ENCODE peak calls at places on chromosomes 2 and 18, in four cellular contexts. One of them, this sample, is unnamed.

GRCh38 chr2:172021955-172022354 is 22.2 kb downstream of the METAP1D start:
- DNase-seq in SK-N-SH: no peak
- DNase-seq in K562: no peak
- DNase-seq in HepG2: no peak
- DNase-seq in this sample: no peak

GRCh38 chr2:121019756-121020155 is 265.2 kb downstream of the TFCP2L1 start:
- DNase-seq in SK-N-SH: no peak
- DNase-seq in K562: no peak
- DNase-seq in HepG2: no peak
- DNase-seq in this sample: no peak

GRCh38 chr18:44938396-44939036 is 257.8 kb downstream of the SETBP1 start:
- DNase-seq in SK-N-SH: peak
- DNase-seq in K562: no peak
- DNase-seq in HepG2: no peak
- DNase-seq in this sample: no peak

GRCh38 chr18:13565228-13565627 is 161.1 kb downstream of the FAM210A start:
- DNase-seq in SK-N-SH: no peak
- DNase-seq in K562: no peak
- DNase-seq in HepG2: no peak
- DNase-seq in this sample: no peak

GRCh38 chr2:166651080-166651675 is 157.1 kb upstream of the SCN7A start:
- DNase-seq in SK-N-SH: no peak
- DNase-seq in K562: no peak
- DNase-seq in HepG2: no peak
- DNase-seq in this sample: no peak

GRCh38 chr2:58054264-58054663 is 7.7 kb downstream of the VRK2 start:
- DNase-seq in SK-N-SH: no peak
- DNase-seq in K562: no peak
- DNase-seq in HepG2: no peak
- DNase-seq in this sample: no peak

GRCh38 chr2:235498556-235499305 is 4.9 kb downstream of the AGAP1 start:
- DNase-seq in SK-N-SH: peak
- DNase-seq in K562: no peak
- DNase-seq in HepG2: no peak
- DNase-seq in this sample: no peak

GRCh38 chr18:74294526-74294925 is 2.8 kb upstream of the CYB5A start:
- DNase-seq in SK-N-SH: no peak
- DNase-seq in K562: no peak
- DNase-seq in HepG2: no peak
- DNase-seq in this sample: no peak

GRCh38 chr18:59272971-59273935 is at the start of gene RAX:
- DNase-seq in SK-N-SH: peak
- DNase-seq in K562: peak
- DNase-seq in HepG2: no peak
- DNase-seq in this sample: no peak

GRCh38 chr2:84395819-84396218 is 63.3 kb downstream of the SUCLG1 start:
- DNase-seq in SK-N-SH: no peak
- DNase-seq in K562: no peak
- DNase-seq in HepG2: no peak
- DNase-seq in this sample: no peak

GRCh38 chr2:54669677-54670484 is 53.6 kb upstream of the EML6 start:
- DNase-seq in SK-N-SH: no peak
- DNase-seq in K562: no peak
- DNase-seq in HepG2: peak
- DNase-seq in this sample: no peak

GRCh38 chr2:24771905-24772586 is 21.1 kb downstream of the PTRHD1 start:
- DNase-seq in SK-N-SH: no peak
- DNase-seq in K562: no peak
- DNase-seq in HepG2: no peak
- DNase-seq in this sample: no peak

GRCh38 chr2:70608373-70608772 is 54.7 kb upstream of the TGFA start:
- DNase-seq in SK-N-SH: no peak
- DNase-seq in K562: no peak
- DNase-seq in HepG2: no peak
- DNase-seq in this sample: no peak

GRCh38 chr2:226758886-226759660 is 40.5 kb downstream of the IRS1 start:
- DNase-seq in SK-N-SH: no peak
- DNase-seq in K562: no peak
- DNase-seq in HepG2: no peak
- DNase-seq in this sample: peak

GRCh38 chr18:53534695-53535094 is 689.8 kb downstream of the MBD2 start:
- DNase-seq in SK-N-SH: no peak
- DNase-seq in K562: no peak
- DNase-seq in HepG2: no peak
- DNase-seq in this sample: no peak

GRCh38 chr2:102145939-102146338 is 3.4 kb downstream of the IL1R1 start:
- DNase-seq in SK-N-SH: no peak
- DNase-seq in K562: no peak
- DNase-seq in HepG2: no peak
- DNase-seq in this sample: no peak

GRCh38 chr2:240819404-240820013 is 510 bp downstream of the KIF1A start:
- DNase-seq in SK-N-SH: peak
- DNase-seq in K562: no peak
- DNase-seq in HepG2: no peak
- DNase-seq in this sample: no peak

GRCh38 chr18:68843467-68844089 is 45.7 kb downstream of the CCDC102B start:
- DNase-seq in SK-N-SH: no peak
- DNase-seq in K562: no peak
- DNase-seq in HepG2: no peak
- DNase-seq in this sample: no peak

GRCh38 chr18:51559198-51559901 is 361.9 kb upstream of the MEX3C start:
- DNase-seq in SK-N-SH: no peak
- DNase-seq in K562: no peak
- DNase-seq in HepG2: no peak
- DNase-seq in this sample: no peak

GRCh38 chr2:69755862-69756467 is 14.0 kb downstream of the ANXA4 start:
- DNase-seq in SK-N-SH: no peak
- DNase-seq in K562: no peak
- DNase-seq in HepG2: peak
- DNase-seq in this sample: peak

GRCh38 chr2:43438858-43439655 is 156.8 kb downstream of the THADA start:
- DNase-seq in SK-N-SH: no peak
- DNase-seq in K562: no peak
- DNase-seq in HepG2: no peak
- DNase-seq in this sample: no peak

GRCh38 chr2:13056259-13056843 is 339.6 kb downstream of the TRIB2 start:
- DNase-seq in SK-N-SH: peak
- DNase-seq in K562: no peak
- DNase-seq in HepG2: no peak
- DNase-seq in this sample: no peak

GRCh38 chr2:103401621-103402020 is 639.8 kb downstream of the TMEM182 start:
- DNase-seq in SK-N-SH: peak
- DNase-seq in K562: peak
- DNase-seq in HepG2: peak
- DNase-seq in this sample: no peak

GRCh38 chr2:130355181-130355577 is 677 bp upstream of the PTPN18 start:
- DNase-seq in SK-N-SH: no peak
- DNase-seq in K562: no peak
- DNase-seq in HepG2: no peak
- DNase-seq in this sample: no peak

GRCh38 chr18:33802955-33803354 is 224.9 kb downstream of the ASXL3 start:
- DNase-seq in SK-N-SH: no peak
- DNase-seq in K562: no peak
- DNase-seq in HepG2: no peak
- DNase-seq in this sample: no peak

GRCh38 chr2:138841459-138841858 is 61.3 kb upstream of the NXPH2 start:
- DNase-seq in SK-N-SH: no peak
- DNase-seq in K562: no peak
- DNase-seq in HepG2: no peak
- DNase-seq in this sample: no peak

GRCh38 chr2:44938287-44939073 is 3.0 kb upstream of the SIX3 start:
- DNase-seq in SK-N-SH: peak
- DNase-seq in K562: no peak
- DNase-seq in HepG2: peak
- DNase-seq in this sample: no peak

GRCh38 chr2:184543832-184544231 is 54.5 kb upstream of the ZNF804A start:
- DNase-seq in SK-N-SH: no peak
- DNase-seq in K562: no peak
- DNase-seq in HepG2: no peak
- DNase-seq in this sample: no peak

GRCh38 chr2:231364961-231365810 is 30.3 kb upstream of the B3GNT7 start:
- DNase-seq in SK-N-SH: peak
- DNase-seq in K562: peak
- DNase-seq in HepG2: peak
- DNase-seq in this sample: no peak

GRCh38 chr2:215619989-215620388 is 184.1 kb upstream of the FN1 start:
- DNase-seq in SK-N-SH: no peak
- DNase-seq in K562: peak
- DNase-seq in HepG2: no peak
- DNase-seq in this sample: peak

GRCh38 chr2:54065411-54065810 is 50.0 kb upstream of the ACYP2 start:
- DNase-seq in SK-N-SH: no peak
- DNase-seq in K562: no peak
- DNase-seq in HepG2: no peak
- DNase-seq in this sample: no peak

GRCh38 chr2:129759186-129760010 is 220.1 kb upstream of the RAB6C start:
- DNase-seq in SK-N-SH: no peak
- DNase-seq in K562: no peak
- DNase-seq in HepG2: no peak
- DNase-seq in this sample: no peak

GRCh38 chr2:70991742-70992141 is 2.9 kb downstream of the TEX261 start:
- DNase-seq in SK-N-SH: no peak
- DNase-seq in K562: no peak
- DNase-seq in HepG2: no peak
- DNase-seq in this sample: no peak

GRCh38 chr2:233829193-233830110 is 24.9 kb downstream of the HJURP start:
- DNase-seq in SK-N-SH: no peak
- DNase-seq in K562: no peak
- DNase-seq in HepG2: no peak
- DNase-seq in this sample: no peak

GRCh38 chr2:168156661-168157060 is 90.7 kb downstream of the STK39 start:
- DNase-seq in SK-N-SH: peak
- DNase-seq in K562: no peak
- DNase-seq in HepG2: no peak
- DNase-seq in this sample: no peak

GRCh38 chr2:168155680-168156079 is 91.7 kb downstream of the STK39 start:
- DNase-seq in SK-N-SH: no peak
- DNase-seq in K562: no peak
- DNase-seq in HepG2: no peak
- DNase-seq in this sample: no peak

GRCh38 chr2:168157070-168157469 is 90.3 kb downstream of the STK39 start:
- DNase-seq in SK-N-SH: no peak
- DNase-seq in K562: no peak
- DNase-seq in HepG2: no peak
- DNase-seq in this sample: no peak

GRCh38 chr2:168159754-168160585 is 87.4 kb downstream of the STK39 start:
- DNase-seq in SK-N-SH: no peak
- DNase-seq in K562: no peak
- DNase-seq in HepG2: no peak
- DNase-seq in this sample: no peak

GRCh38 chr2:168157926-168158325 is 89.5 kb downstream of the STK39 start:
- DNase-seq in SK-N-SH: no peak
- DNase-seq in K562: no peak
- DNase-seq in HepG2: no peak
- DNase-seq in this sample: no peak
- TF ChIP-seq ELF1 in SK-N-SH: no peak
- TF ChIP-seq ELF1 in K562: no peak
- TF ChIP-seq ELF1 in HepG2: no peak
- TF ChIP-seq ELF1 in this sample: no peak

GRCh38 chr18:9090578-9090977 is 11.9 kb upstream of the NDUFV2 start:
- DNase-seq in SK-N-SH: no peak
- DNase-seq in K562: no peak
- DNase-seq in HepG2: no peak
- DNase-seq in this sample: no peak

GRCh38 chr18:9095297-9096012 is 7.0 kb upstream of the NDUFV2 start:
- DNase-seq in SK-N-SH: no peak
- DNase-seq in K562: peak
- DNase-seq in HepG2: peak
- DNase-seq in this sample: no peak

GRCh38 chr18:9091066-9091476 is 11.4 kb upstream of the NDUFV2 start:
- DNase-seq in SK-N-SH: no peak
- DNase-seq in K562: no peak
- DNase-seq in HepG2: no peak
- DNase-seq in this sample: no peak

GRCh38 chr18:9094307-9095226 is 7.9 kb upstream of the NDUFV2 start:
- DNase-seq in SK-N-SH: no peak
- DNase-seq in K562: peak
- DNase-seq in HepG2: peak
- DNase-seq in this sample: no peak

DNA sequence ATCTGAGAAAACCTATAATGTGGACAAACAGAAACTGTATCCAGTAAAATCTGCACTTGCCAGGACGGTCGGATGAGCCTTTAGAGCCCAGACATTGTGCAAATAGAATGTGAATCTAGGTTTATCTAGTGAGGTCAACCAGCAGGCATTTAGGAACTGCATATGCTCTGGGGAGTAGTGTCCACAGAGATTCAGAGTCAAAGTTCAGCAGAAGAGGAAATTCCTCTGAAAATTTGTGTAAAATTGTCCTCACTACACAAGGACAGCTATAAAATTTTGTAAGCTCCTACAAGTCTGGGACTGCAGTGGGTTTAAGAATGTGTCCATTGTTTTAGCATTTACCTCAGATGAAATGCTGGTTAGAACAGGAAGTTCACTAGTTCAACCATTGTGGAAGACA is 9.8 kb upstream of the NDUFV2 start:
- DNase-seq in SK-N-SH: no peak
- DNase-seq in K562: no peak
- DNase-seq in HepG2: peak
- DNase-seq in this sample: no peak
- TF ChIP-seq REST in SK-N-SH: no peak
- TF ChIP-seq REST in K562: no peak
- TF ChIP-seq REST in HepG2: no peak
- TF ChIP-seq REST in this sample: no peak

GRCh38 chr2:21162615-21162878 is 38.8 kb downstream of the TDRD15 start:
- DNase-seq in SK-N-SH: no peak
- DNase-seq in K562: no peak
- DNase-seq in HepG2: no peak
- DNase-seq in this sample: no peak
- TF ChIP-seq ELF1 in SK-N-SH: no peak
- TF ChIP-seq ELF1 in K562: no peak
- TF ChIP-seq ELF1 in HepG2: no peak
- TF ChIP-seq ELF1 in this sample: no peak

DNA sequence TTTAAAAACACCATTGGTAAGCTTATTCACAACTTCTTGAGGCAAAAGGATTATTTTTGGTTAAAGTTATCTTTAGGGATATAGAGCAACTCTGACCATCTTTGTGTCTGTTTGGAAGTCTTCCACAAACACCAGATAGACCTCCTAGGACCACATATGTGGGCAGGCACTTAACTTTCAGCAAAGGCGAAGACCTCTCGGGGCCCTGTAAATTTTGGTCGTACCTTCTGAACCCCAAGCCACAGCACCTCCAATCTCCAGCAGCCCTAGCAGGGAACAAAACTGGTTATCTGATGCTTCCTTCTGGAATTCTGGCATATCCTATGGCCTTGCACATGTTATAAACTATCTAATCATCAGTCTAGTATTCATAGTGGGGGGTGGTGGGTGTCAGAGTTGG is 114.8 kb downstream of the MBD5 start:
- DNase-seq in SK-N-SH: no peak
- DNase-seq in K562: no peak
- DNase-seq in HepG2: no peak
- DNase-seq in this sample: no peak
- TF ChIP-seq REST in SK-N-SH: no peak
- TF ChIP-seq REST in K562: no peak
- TF ChIP-seq REST in HepG2: no peak
- TF ChIP-seq REST in this sample: no peak

GRCh38 chr2:67646714-67647333 is 249.7 kb downstream of the ETAA1 start:
- DNase-seq in SK-N-SH: no peak
- DNase-seq in K562: no peak
- DNase-seq in HepG2: no peak
- DNase-seq in this sample: no peak
- TF ChIP-seq ELF1 in SK-N-SH: no peak
- TF ChIP-seq ELF1 in K562: no peak
- TF ChIP-seq ELF1 in HepG2: no peak
- TF ChIP-seq ELF1 in this sample: no peak